ENCODE peak calls at places on chromosomes 3 and 15, in four cellular contexts. One of them, this sample, is unnamed.

GRCh38 chr15:50114381-50114780 is 4.7 kb downstream of the ATP8B4 start:
- DNase-seq in HL-60: peak
- DNase-seq in K562: no peak
- DNase-seq in GM12878: no peak
- DNase-seq in this sample: no peak

GRCh38 chr3:28726840-28727239 is 378.2 kb upstream of the AZI2 start:
- DNase-seq in K562: peak
- DNase-seq in HL-60: peak
- DNase-seq in GM12878: peak
- DNase-seq in this sample: peak

GRCh38 chr3:184234224-184234623 is 4.8 kb downstream of the VWA5B2 start:
- DNase-seq in GM12878: no peak
- DNase-seq in K562: peak
- DNase-seq in HL-60: no peak
- DNase-seq in this sample: no peak

GRCh38 chr3:32376098-32376497 is 15.6 kb upstream of the CMTM7 start:
- DNase-seq in GM12878: no peak
- DNase-seq in HL-60: no peak
- DNase-seq in K562: no peak
- DNase-seq in this sample: no peak

GRCh38 chr15:36911322-36911944 is 188.9 kb downstream of the MEIS2 start:
- DNase-seq in HL-60: no peak
- DNase-seq in K562: no peak
- DNase-seq in GM12878: no peak
- DNase-seq in this sample: no peak

GRCh38 chr3:27521179-27521871 is 37.1 kb upstream of the SLC4A7 start:
- DNase-seq in GM12878: no peak
- DNase-seq in K562: no peak
- DNase-seq in HL-60: peak
- DNase-seq in this sample: no peak

GRCh38 chr3:101890716-101891115 is 41.4 kb downstream of the NFKBIZ start:
- DNase-seq in K562: no peak
- DNase-seq in HL-60: no peak
- DNase-seq in GM12878: no peak
- DNase-seq in this sample: no peak

GRCh38 chr3:173275740-173276139 is 121.8 kb upstream of the NLGN1 start:
- DNase-seq in K562: peak
- DNase-seq in HL-60: peak
- DNase-seq in GM12878: no peak
- DNase-seq in this sample: no peak

GRCh38 chr3:124707667-124708066 is 22.6 kb upstream of the UMPS start:
- DNase-seq in K562: no peak
- DNase-seq in GM12878: no peak
- DNase-seq in HL-60: no peak
- DNase-seq in this sample: no peak

GRCh38 chr3:40680685-40681657 is 156.2 kb downstream of the ZNF621 start:
- DNase-seq in K562: no peak
- DNase-seq in HL-60: no peak
- DNase-seq in GM12878: no peak
- DNase-seq in this sample: no peak

GRCh38 chr3:101310580-101311375 is 9.6 kb downstream of the IMPG2 start:
- DNase-seq in K562: no peak
- DNase-seq in GM12878: no peak
- DNase-seq in HL-60: no peak
- DNase-seq in this sample: no peak

GRCh38 chr3:124599147-124599765 is 131.0 kb upstream of the UMPS start:
- DNase-seq in GM12878: no peak
- DNase-seq in HL-60: no peak
- DNase-seq in K562: no peak
- DNase-seq in this sample: no peak

GRCh38 chr3:116306720-116307119 is 138.6 kb downstream of the LSAMP start:
- DNase-seq in K562: no peak
- DNase-seq in HL-60: no peak
- DNase-seq in GM12878: no peak
- DNase-seq in this sample: no peak

GRCh38 chr3:7536921-7537320 is 676.0 kb downstream of the GRM7 start:
- DNase-seq in K562: no peak
- DNase-seq in GM12878: no peak
- DNase-seq in HL-60: no peak
- DNase-seq in this sample: no peak

GRCh38 chr3:129039271-129040038 is 21.1 kb upstream of the GP9 start:
- DNase-seq in K562: no peak
- DNase-seq in HL-60: no peak
- DNase-seq in GM12878: no peak
- DNase-seq in this sample: no peak

GRCh38 chr3:190731596-190731995 is 130.9 kb downstream of the GMNC start:
- DNase-seq in GM12878: no peak
- DNase-seq in HL-60: no peak
- DNase-seq in K562: no peak
- DNase-seq in this sample: no peak

GRCh38 chr15:49645937-49646336 is 25.1 kb downstream of the DTWD1 start:
- DNase-seq in HL-60: no peak
- DNase-seq in GM12878: no peak
- DNase-seq in K562: no peak
- DNase-seq in this sample: no peak

GRCh38 chr15:101488300-101489164 is 975 bp downstream of the PCSK6 start:
- DNase-seq in K562: peak
- DNase-seq in HL-60: no peak
- DNase-seq in GM12878: no peak
- DNase-seq in this sample: no peak

GRCh38 chr3:197833930-197834715 is 43.1 kb downstream of the LRCH3 start:
- DNase-seq in K562: no peak
- DNase-seq in HL-60: no peak
- DNase-seq in GM12878: no peak
- DNase-seq in this sample: no peak

GRCh38 chr3:149971403-149972075 is 844 bp upstream of the PFN2 start:
- DNase-seq in GM12878: no peak
- DNase-seq in HL-60: no peak
- DNase-seq in K562: no peak
- DNase-seq in this sample: peak

GRCh38 chr3:67290424-67290823 is 292.3 kb downstream of the KBTBD8 start:
- DNase-seq in GM12878: no peak
- DNase-seq in K562: no peak
- DNase-seq in HL-60: no peak
- DNase-seq in this sample: no peak

GRCh38 chr3:127644641-127645040 is 15.7 kb downstream of the PODXL2 start:
- DNase-seq in K562: no peak
- DNase-seq in HL-60: no peak
- DNase-seq in GM12878: no peak
- DNase-seq in this sample: no peak

GRCh38 chr3:127645371-127646015 is 16.5 kb downstream of the PODXL2 start:
- DNase-seq in K562: no peak
- DNase-seq in HL-60: no peak
- DNase-seq in GM12878: no peak
- DNase-seq in this sample: no peak

GRCh38 chr3:127650236-127650635 is 21.3 kb downstream of the PODXL2 start:
- DNase-seq in K562: no peak
- DNase-seq in HL-60: no peak
- DNase-seq in GM12878: no peak
- DNase-seq in this sample: no peak

GRCh38 chr3:127647171-127647884 is 18.3 kb downstream of the PODXL2 start:
- DNase-seq in HL-60: no peak
- DNase-seq in GM12878: no peak
- DNase-seq in K562: no peak
- DNase-seq in this sample: no peak

DNA sequence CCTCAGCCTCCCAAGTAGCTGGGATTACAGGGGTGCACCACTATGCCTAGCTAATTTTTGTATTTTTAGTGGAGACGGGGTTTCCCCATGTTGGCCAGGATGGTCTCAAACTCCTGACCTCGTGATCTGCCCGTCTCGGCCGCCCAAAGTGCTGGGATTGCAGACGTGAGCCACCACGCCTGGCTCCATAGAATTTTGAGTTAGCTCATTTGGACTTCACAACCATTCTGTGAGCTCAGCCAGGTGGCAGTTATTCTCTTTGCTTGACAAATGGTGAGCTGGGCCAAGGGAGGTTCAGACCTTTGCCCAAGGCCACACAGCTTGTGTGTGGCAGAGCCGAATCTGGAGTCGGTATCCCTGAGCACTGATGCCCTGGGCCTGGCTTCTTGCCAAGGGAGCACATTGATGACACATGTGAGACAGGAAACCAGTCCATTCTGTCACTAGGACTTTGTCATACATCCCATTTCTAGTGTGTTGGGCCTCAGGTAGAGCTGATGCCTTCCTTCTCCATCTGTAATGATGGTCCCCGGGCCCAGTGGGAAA is 17.6 kb downstream of the PODXL2 start:
- DNase-seq in GM12878: no peak
- DNase-seq in K562: no peak
- DNase-seq in HL-60: no peak
- DNase-seq in this sample: no peak
- TF ChIP-seq SPI1 in GM12878: no peak
- TF ChIP-seq SPI1 in K562: no peak
- TF ChIP-seq SPI1 in HL-60: no peak
- TF ChIP-seq SPI1 in this sample: no peak

GRCh38 chr15:93825721-93826120 is 405.6 kb upstream of the MCTP2 start:
- DNase-seq in K562: no peak
- DNase-seq in HL-60: no peak
- DNase-seq in GM12878: no peak
- DNase-seq in this sample: no peak
- TF ChIP-seq POLR2AphosphoS5 in K562: no peak
- TF ChIP-seq POLR2AphosphoS5 in HL-60: no peak
- TF ChIP-seq POLR2AphosphoS5 in GM12878: no peak
- TF ChIP-seq POLR2AphosphoS5 in this sample: no peak

GRCh38 chr3:151327571-151328198 is 1.7 kb downstream of the P2RY13 start:
- DNase-seq in K562: peak
- DNase-seq in HL-60: no peak
- DNase-seq in GM12878: no peak
- DNase-seq in this sample: no peak
- TF ChIP-seq SPI1 in K562: no peak
- TF ChIP-seq SPI1 in HL-60: no peak
- TF ChIP-seq SPI1 in GM12878: no peak
- TF ChIP-seq SPI1 in this sample: no peak

GRCh38 chr3:23455084-23455483 is 252.0 kb downstream of the UBE2E2 start:
- DNase-seq in HL-60: peak
- DNase-seq in K562: no peak
- DNase-seq in GM12878: no peak
- DNase-seq in this sample: no peak
- TF ChIP-seq POLR2AphosphoS5 in HL-60: no peak
- TF ChIP-seq POLR2AphosphoS5 in K562: no peak
- TF ChIP-seq POLR2AphosphoS5 in GM12878: no peak
- TF ChIP-seq POLR2AphosphoS5 in this sample: no peak

DNA sequence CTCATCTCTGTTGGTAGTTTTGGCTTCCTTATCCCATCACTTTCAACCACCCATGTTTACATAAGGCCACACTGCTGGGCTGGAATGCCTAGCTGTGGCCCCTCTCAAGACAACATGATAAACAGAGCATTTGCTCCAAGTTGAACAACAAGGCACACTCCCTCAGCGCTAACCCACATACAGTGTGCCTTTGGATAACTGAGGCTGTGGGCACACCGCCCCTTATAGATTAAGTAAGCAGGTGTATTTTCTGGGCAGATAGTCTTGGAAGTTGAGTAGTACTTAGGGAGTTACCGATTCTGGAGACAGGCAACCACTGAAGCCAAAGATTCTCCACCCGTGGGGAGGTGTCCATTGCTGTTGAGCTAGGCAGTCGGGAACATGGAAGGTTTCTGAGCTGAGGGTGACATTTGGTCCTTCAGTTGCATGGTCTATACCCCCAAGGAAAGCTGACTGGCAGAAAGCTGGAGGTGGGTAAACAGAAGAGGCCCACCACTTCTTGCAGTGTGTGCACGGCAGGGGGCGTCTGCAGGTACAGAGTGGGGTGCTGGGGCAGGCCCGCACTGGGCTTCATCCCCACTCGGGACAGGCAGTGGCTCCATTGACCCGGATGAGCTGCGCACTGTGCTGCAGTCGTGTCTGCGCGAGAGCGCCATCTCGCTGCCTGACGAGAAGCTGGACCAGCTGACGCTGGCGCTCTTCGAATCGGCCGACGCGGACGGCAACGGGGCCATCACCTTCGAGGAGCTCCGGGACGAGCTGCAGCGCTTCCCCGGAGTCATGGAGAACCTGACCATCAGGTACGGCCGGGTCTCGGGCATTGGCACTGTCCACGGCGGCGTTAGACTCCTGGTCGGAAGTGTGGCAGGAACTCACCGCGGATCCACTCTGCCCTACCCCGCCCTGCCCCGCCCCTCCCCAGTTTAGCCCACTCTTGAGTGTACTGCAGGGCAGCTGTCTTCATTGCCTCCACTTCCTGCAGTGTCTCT is 16.8 kb downstream of the NOX5 start:
- DNase-seq in GM12878: no peak
- DNase-seq in K562: peak
- DNase-seq in HL-60: no peak
- DNase-seq in this sample: peak
- TF ChIP-seq SPI1 in GM12878: no peak
- TF ChIP-seq SPI1 in K562: no peak
- TF ChIP-seq SPI1 in HL-60: no peak
- TF ChIP-seq SPI1 in this sample: no peak

GRCh38 chr3:48688032-48688736 is 2.5 kb upstream of the NCKIPSD start:
- DNase-seq in HL-60: no peak
- DNase-seq in K562: no peak
- DNase-seq in GM12878: no peak
- DNase-seq in this sample: no peak
- TF ChIP-seq POLR2AphosphoS5 in HL-60: no peak
- TF ChIP-seq POLR2AphosphoS5 in K562: no peak
- TF ChIP-seq POLR2AphosphoS5 in GM12878: no peak
- TF ChIP-seq POLR2AphosphoS5 in this sample: no peak

GRCh38 chr3:49353022-49353421 is 5.1 kb downstream of the GPX1 start:
- DNase-seq in HL-60: no peak
- DNase-seq in K562: no peak
- DNase-seq in GM12878: no peak
- DNase-seq in this sample: no peak

GRCh38 chr3:49346797-49347251 is 7.0 kb upstream of the USP4 start:
- DNase-seq in K562: no peak
- DNase-seq in GM12878: no peak
- DNase-seq in HL-60: no peak
- DNase-seq in this sample: no peak

GRCh38 chr3:49352286-49352685 is 5.9 kb downstream of the GPX1 start:
- DNase-seq in GM12878: no peak
- DNase-seq in K562: no peak
- DNase-seq in HL-60: no peak
- DNase-seq in this sample: no peak

GRCh38 chr3:49349617-49350114 is 8.5 kb downstream of the GPX1 start:
- DNase-seq in GM12878: no peak
- DNase-seq in HL-60: no peak
- DNase-seq in K562: peak
- DNase-seq in this sample: no peak

GRCh38 chr3:49351521-49352011 is 6.6 kb downstream of the GPX1 start:
- DNase-seq in K562: no peak
- DNase-seq in HL-60: peak
- DNase-seq in GM12878: no peak
- DNase-seq in this sample: no peak
- TF ChIP-seq SPI1 in K562: peak
- TF ChIP-seq SPI1 in HL-60: peak
- TF ChIP-seq SPI1 in GM12878: no peak
- TF ChIP-seq SPI1 in this sample: no peak

GRCh38 chr15:75200765-75201608 is 695 bp upstream of the C15orf39 start:
- DNase-seq in K562: peak
- DNase-seq in GM12878: no peak
- DNase-seq in HL-60: peak
- DNase-seq in this sample: no peak

GRCh38 chr15:75203017-75203907 is 1.6 kb downstream of the C15orf39 start:
- DNase-seq in K562: no peak
- DNase-seq in GM12878: no peak
- DNase-seq in HL-60: peak
- DNase-seq in this sample: no peak

GRCh38 chr15:75203908-75204263 is 2.2 kb downstream of the C15orf39 start:
- DNase-seq in K562: no peak
- DNase-seq in HL-60: no peak
- DNase-seq in GM12878: no peak
- DNase-seq in this sample: no peak

GRCh38 chr15:75201609-75202250 is at the start of gene C15orf39:
- DNase-seq in K562: peak
- DNase-seq in GM12878: no peak
- DNase-seq in HL-60: peak
- DNase-seq in this sample: peak

GRCh38 chr15:75202251-75203016 is 752 bp downstream of the C15orf39 start:
- DNase-seq in K562: peak
- DNase-seq in GM12878: no peak
- DNase-seq in HL-60: no peak
- DNase-seq in this sample: peak
- TF ChIP-seq POLR2AphosphoS5 in K562: no peak
- TF ChIP-seq POLR2AphosphoS5 in GM12878: peak
- TF ChIP-seq POLR2AphosphoS5 in HL-60: peak
- TF ChIP-seq POLR2AphosphoS5 in this sample: peak

This sample was measured in GM12891.